ENCODE peak calls at places on chromosomes 12 and 14, in five cellular contexts. G is HCT116, R is GM23338, T is MM.1S, K is hepatocyte. S is an unnamed sample.
A peak's percentile ranks its signal among the peaks of the same experiment; 100 is the strongest.

GRCh38 chr12:44930972-44931600 is 55.0 kb upstream of the NELL2 start:
- DNase-seq in G (peak; percentile 40), R (peak; percentile 95), T (peak; percentile 84), K (peak; percentile 88), S (peak; percentile 86)

GRCh38 chr12:47156167-47156736 is 76.5 kb upstream of the AMIGO2 start:
- DNase-seq in G (no peak), R (no peak), T (no peak), K (no peak), S (no peak)

GRCh38 chr12:20123465-20123864 is 244.9 kb upstream of the PDE3A start:
- DNase-seq in G (no peak), R (no peak), T (no peak), K (no peak), S (no peak)

GRCh38 chr12:9732966-9733461 is at the start of gene CLECL1:
- DNase-seq in G (no peak), R (no peak), T (no peak), K (no peak), S (no peak)

GRCh38 chr12:26790645-26790994 is 42.4 kb downstream of the ITPR2 start:
- DNase-seq in G (no peak), R (no peak), T (no peak), K (no peak), S (peak; percentile 47)

GRCh38 chr12:52867636-52868035 is 18.8 kb upstream of the KRT78 start:
- DNase-seq in G (no peak), R (peak; percentile 54), T (no peak), K (no peak), S (no peak)

GRCh38 chr14:75514673-75515630 is 7.3 kb upstream of the BATF start:
- DNase-seq in G (no peak), R (peak; percentile 60), T (peak; percentile 12), K (no peak), S (no peak)

GRCh38 chr12:121582583-121583333 is 1.9 kb upstream of the KDM2B start:
- DNase-seq in G (no peak), R (peak; percentile 98), T (no peak), K (no peak), S (peak; percentile 53)

GRCh38 chr14:52960627-52961026 is 9.8 kb upstream of the FERMT2 start:
- DNase-seq in G (no peak), R (no peak), T (peak; percentile 19), K (no peak), S (peak; percentile 84)

GRCh38 chr14:94447986-94448808 is 4.4 kb downstream of the SERPINA11 start:
- DNase-seq in G (no peak), R (no peak), T (no peak), K (no peak), S (no peak)

GRCh38 chr12:57276935-57277563 is 26.1 kb upstream of the STAC3 start:
- DNase-seq in G (peak; percentile 18), R (peak; percentile 75), T (peak; percentile 21), K (peak; percentile 40), S (peak; percentile 52)

GRCh38 chr12:124392991-124393790 is 98.3 kb downstream of the RFLNA start:
- DNase-seq in G (no peak), R (no peak), T (no peak), K (peak; percentile 45), S (peak; percentile 77)

GRCh38 chr14:99203080-99203479 is 68.9 kb downstream of the BCL11B start:
- DNase-seq in G (no peak), R (no peak), T (no peak), K (no peak), S (no peak)

GRCh38 chr14:65179918-65180724 is 77.8 kb upstream of the MAX start:
- DNase-seq in G (peak; percentile 38), R (no peak), T (no peak), K (no peak), S (peak; percentile 90)

GRCh38 chr12:48969160-48969771 is 2.3 kb downstream of the WNT10B start:
- DNase-seq in G (no peak), R (peak; percentile 63), T (no peak), K (no peak), S (no peak)

GRCh38 chr12:22562187-22563028 is 18.1 kb upstream of the C2CD5 start:
- DNase-seq in G (no peak), R (no peak), T (peak; percentile 19), K (no peak), S (no peak)

GRCh38 chr12:47987411-47988072 is 16.7 kb downstream of the COL2A1 start:
- DNase-seq in G (no peak), R (no peak), T (no peak), K (no peak), S (no peak)

GRCh38 chr12:52837341-52837741 is 3.2 kb upstream of the KRT79 start:
- DNase-seq in G (no peak), R (no peak), T (no peak), K (peak; percentile 46), S (peak; percentile 64)

GRCh38 chr12:550473-551260 is 90.9 kb downstream of the B4GALNT3 start:
- DNase-seq in G (no peak), R (no peak), T (no peak), K (no peak), S (no peak)

GRCh38 chr12:110860833-110861291 is 14.1 kb downstream of the CCDC63 start:
- DNase-seq in G (no peak), R (peak; percentile 32), T (no peak), K (no peak), S (no peak)

GRCh38 chr12:13135336-13136178 is 32.1 kb upstream of the GSG1 start:
- DNase-seq in G (peak; percentile 47), R (peak; percentile 59), T (no peak), K (peak; percentile 60), S (peak; percentile 97)

GRCh38 chr12:54059668-54060067 is 6.0 kb downstream of the HOXC4 start:
- DNase-seq in G (no peak), R (no peak), T (no peak), K (no peak), S (no peak)

GRCh38 chr12:13870255-13870654 is 111.1 kb downstream of the GRIN2B start:
- DNase-seq in G (no peak), R (no peak), T (no peak), K (no peak), S (no peak)

GRCh38 chr12:104494816-104495158 is 38.0 kb downstream of the CHST11 start:
- DNase-seq in G (no peak), R (no peak), T (peak; percentile 61), K (no peak), S (no peak)

GRCh38 chr14:57847096-57847495 is 18.8 kb downstream of the SLC35F4 start:
- DNase-seq in G (no peak), R (no peak), T (no peak), K (no peak), S (no peak)

GRCh38 chr12:106956048-106956935 is 585 bp downstream of the TMEM263 start:
- DNase-seq in G (peak; percentile 73), R (peak; percentile 89), T (peak; percentile 53), K (peak; percentile 88), S (peak; percentile 63)

GRCh38 chr12:107477946-107478610 is 207.5 kb upstream of the PWP1 start:
- DNase-seq in G (no peak), R (no peak), T (no peak), K (no peak), S (peak; percentile 50)

GRCh38 chr14:92651106-92651792 is 97.2 kb downstream of the LGMN start:
- DNase-seq in G (no peak), R (no peak), T (no peak), K (no peak), S (no peak)

GRCh38 chr12:124450376-124450750 is 117.0 kb downstream of the NCOR2 start:
- DNase-seq in G (no peak), R (no peak), T (no peak), K (no peak), S (no peak)

GRCh38 chr14:75972729-75973480 is 8.9 kb downstream of the TGFB3 start:
- DNase-seq in G (no peak), R (peak; percentile 24), T (no peak), K (no peak), S (no peak)

GRCh38 chr12:26783133-26783531 is 49.9 kb downstream of the ITPR2 start:
- DNase-seq in G (no peak), R (no peak), T (no peak), K (no peak), S (no peak)

DNA sequence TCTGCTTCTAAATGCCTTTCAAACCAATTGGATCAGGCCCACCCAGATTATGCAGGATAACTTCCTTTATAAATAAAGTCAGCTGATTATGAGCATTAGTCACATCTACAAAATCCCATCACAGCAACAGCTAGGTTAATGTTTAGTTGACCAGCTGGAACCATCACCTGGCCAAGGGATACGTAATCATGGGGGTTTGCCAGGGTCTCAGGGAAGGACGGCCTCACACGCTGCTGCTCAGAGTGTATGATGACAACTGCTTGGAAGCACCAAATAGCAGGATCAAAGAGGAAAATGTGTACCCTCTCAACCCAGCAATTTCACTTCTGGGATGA is 162.6 kb downstream of the SLC15A4 start:
- DNase-seq in G (no peak), R (no peak), T (no peak), K (peak; percentile 41), S (no peak)
- TF ChIP-seq EZH2phosphoT487 in G (no peak), R (no peak), T (no peak), K (no peak), S (no peak)

DNA sequence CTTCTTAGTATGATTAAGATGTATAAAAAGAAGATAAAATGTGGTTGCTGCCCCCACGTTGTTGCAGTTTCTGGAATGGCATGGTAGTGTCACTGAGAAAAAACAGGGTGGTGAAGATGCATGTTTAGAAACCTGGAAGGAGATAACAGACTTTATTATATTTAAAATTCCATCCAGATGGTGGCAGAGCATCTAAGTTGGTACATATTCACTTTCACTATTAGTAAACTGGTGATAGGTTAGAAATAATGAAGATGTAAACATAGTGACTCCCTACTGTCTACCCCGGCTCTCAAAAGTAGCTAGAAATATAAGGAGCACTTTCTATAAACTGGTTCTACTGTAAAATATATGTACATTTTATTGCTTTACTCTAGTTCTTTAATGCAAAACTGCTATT is 279.4 kb downstream of the NPAS3 start:
- DNase-seq in G (no peak), R (no peak), T (no peak), K (no peak), S (no peak)
- TF ChIP-seq CTCF in G (no peak), R (no peak), T (no peak), K (peak; percentile 3), S (peak; percentile 30)

GRCh38 chr12:58519839-58520238 is 400.5 kb downstream of the LRIG3 start:
- DNase-seq in G (no peak), R (no peak), T (no peak), K (no peak), S (no peak)
- H3K4me2 ChIP-seq in G (no peak overlapping the region), R (no peak overlapping the region), T (no peak overlapping the region), K (no peak overlapping the region), S (no peak overlapping the region)

GRCh38 chr12:116138781-116139180 is 138.7 kb downstream of the MED13L start:
- DNase-seq in G (no peak), R (no peak), T (no peak), K (no peak), S (no peak)

GRCh38 chr12:116138380-116138779 is 139.1 kb downstream of the MED13L start:
- DNase-seq in G (no peak), R (peak; percentile 61), T (no peak), K (peak; percentile 26), S (no peak)

GRCh38 chr12:116137318-116137717 is 140.2 kb downstream of the MED13L start:
- DNase-seq in G (no peak), R (no peak), T (no peak), K (no peak), S (no peak)

GRCh38 chr12:116135209-116135930 is 142.1 kb downstream of the MED13L start:
- DNase-seq in G (peak; percentile 40), R (no peak), T (no peak), K (no peak), S (peak; percentile 93)

DNA sequence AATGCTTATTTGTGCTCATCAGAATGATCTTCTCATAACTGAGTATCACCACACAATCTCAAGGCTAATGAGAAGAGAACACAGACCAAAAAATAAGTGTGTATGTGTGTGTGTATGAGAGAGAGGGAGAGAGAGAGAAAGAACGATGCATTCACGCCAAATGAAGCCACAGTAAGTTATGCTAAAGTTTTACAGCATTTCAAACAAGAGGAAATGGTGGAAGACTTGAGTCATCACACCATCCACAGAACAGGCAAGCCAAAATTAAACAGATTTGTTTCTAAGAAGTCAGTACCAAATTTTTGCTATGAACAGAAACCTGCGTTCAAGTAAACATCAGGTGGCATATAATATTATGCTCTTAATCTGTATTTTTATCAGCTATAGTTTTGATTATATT is 141.2 kb downstream of the MED13L start:
- DNase-seq in G (no peak), R (no peak), T (no peak), K (no peak), S (peak; percentile 60)
- TF ChIP-seq EZH2phosphoT487 in G (no peak), R (no peak), T (no peak), K (no peak), S (no peak)